ENCODE peak calls at places on chromosomes 2 and 18, in eight cellular contexts. One of them, this sample, is unnamed. For H3K27me3, the result is how much of the 10 kb centered on the place peaks cover.

GRCh38 chr2:67790622-67791021 is 272.2 kb downstream of the C1D start:
- DNase-seq in mesenchymal stem cell: peak
- DNase-seq in small intestine: no peak
- DNase-seq in ovary: no peak
- DNase-seq in upper lobe of right lung: no peak
- DNase-seq in MM.1S: no peak
- DNase-seq in colonic mucosa: no peak
- DNase-seq in H1: no peak
- DNase-seq in this sample: no peak

GRCh38 chr2:238157506-238158017 is 1.2 kb upstream of the ERFE start:
- DNase-seq in ovary: no peak
- DNase-seq in MM.1S: no peak
- DNase-seq in upper lobe of right lung: peak
- DNase-seq in colonic mucosa: no peak
- DNase-seq in small intestine: no peak
- DNase-seq in mesenchymal stem cell: no peak
- DNase-seq in H1: no peak
- DNase-seq in this sample: no peak

GRCh38 chr2:97951155-97951670 is 44.5 kb downstream of the TMEM131 start:
- DNase-seq in H1: no peak
- DNase-seq in upper lobe of right lung: no peak
- DNase-seq in ovary: no peak
- DNase-seq in MM.1S: no peak
- DNase-seq in colonic mucosa: no peak
- DNase-seq in mesenchymal stem cell: peak
- DNase-seq in small intestine: no peak
- DNase-seq in this sample: peak

GRCh38 chr2:216882876-216883275 is 23.0 kb upstream of the TNP1 start:
- DNase-seq in H1: no peak
- DNase-seq in colonic mucosa: no peak
- DNase-seq in ovary: no peak
- DNase-seq in upper lobe of right lung: no peak
- DNase-seq in MM.1S: no peak
- DNase-seq in mesenchymal stem cell: no peak
- DNase-seq in small intestine: no peak
- DNase-seq in this sample: no peak

GRCh38 chr18:54802178-54802577 is 26.1 kb upstream of the RAB27B start:
- DNase-seq in MM.1S: no peak
- DNase-seq in colonic mucosa: no peak
- DNase-seq in upper lobe of right lung: no peak
- DNase-seq in H1: no peak
- DNase-seq in small intestine: no peak
- DNase-seq in mesenchymal stem cell: no peak
- DNase-seq in ovary: no peak
- DNase-seq in this sample: no peak

GRCh38 chr2:66495788-66496640 is 61.1 kb downstream of the MEIS1 start:
- DNase-seq in upper lobe of right lung: no peak
- DNase-seq in ovary: peak
- DNase-seq in small intestine: no peak
- DNase-seq in mesenchymal stem cell: peak
- DNase-seq in MM.1S: no peak
- DNase-seq in colonic mucosa: peak
- DNase-seq in H1: no peak
- DNase-seq in this sample: peak

GRCh38 chr2:230627806-230628724 is 84.6 kb upstream of the CAB39 start:
- DNase-seq in H1: no peak
- DNase-seq in colonic mucosa: no peak
- DNase-seq in MM.1S: no peak
- DNase-seq in small intestine: peak
- DNase-seq in mesenchymal stem cell: no peak
- DNase-seq in upper lobe of right lung: no peak
- DNase-seq in ovary: peak
- DNase-seq in this sample: peak

GRCh38 chr2:181459646-181460045 is 2.5 kb downstream of the ITGA4 start:
- DNase-seq in small intestine: no peak
- DNase-seq in colonic mucosa: no peak
- DNase-seq in ovary: no peak
- DNase-seq in MM.1S: no peak
- DNase-seq in mesenchymal stem cell: peak
- DNase-seq in upper lobe of right lung: no peak
- DNase-seq in H1: no peak
- DNase-seq in this sample: peak

GRCh38 chr2:71933467-71934319 is 214.0 kb downstream of the CYP26B1 start:
- DNase-seq in mesenchymal stem cell: no peak
- DNase-seq in upper lobe of right lung: peak
- DNase-seq in ovary: no peak
- DNase-seq in H1: peak
- DNase-seq in small intestine: peak
- DNase-seq in MM.1S: no peak
- DNase-seq in colonic mucosa: peak
- DNase-seq in this sample: peak

GRCh38 chr2:183614797-183615429 is 490.7 kb downstream of the NUP35 start:
- DNase-seq in upper lobe of right lung: no peak
- DNase-seq in H1: no peak
- DNase-seq in colonic mucosa: no peak
- DNase-seq in ovary: no peak
- DNase-seq in small intestine: no peak
- DNase-seq in mesenchymal stem cell: no peak
- DNase-seq in MM.1S: no peak
- DNase-seq in this sample: peak

GRCh38 chr2:6913415-6914157 is 3.6 kb upstream of the RNF144A start:
- DNase-seq in upper lobe of right lung: no peak
- DNase-seq in ovary: no peak
- DNase-seq in H1: no peak
- DNase-seq in colonic mucosa: no peak
- DNase-seq in MM.1S: no peak
- DNase-seq in mesenchymal stem cell: no peak
- DNase-seq in small intestine: no peak
- DNase-seq in this sample: no peak

DNA sequence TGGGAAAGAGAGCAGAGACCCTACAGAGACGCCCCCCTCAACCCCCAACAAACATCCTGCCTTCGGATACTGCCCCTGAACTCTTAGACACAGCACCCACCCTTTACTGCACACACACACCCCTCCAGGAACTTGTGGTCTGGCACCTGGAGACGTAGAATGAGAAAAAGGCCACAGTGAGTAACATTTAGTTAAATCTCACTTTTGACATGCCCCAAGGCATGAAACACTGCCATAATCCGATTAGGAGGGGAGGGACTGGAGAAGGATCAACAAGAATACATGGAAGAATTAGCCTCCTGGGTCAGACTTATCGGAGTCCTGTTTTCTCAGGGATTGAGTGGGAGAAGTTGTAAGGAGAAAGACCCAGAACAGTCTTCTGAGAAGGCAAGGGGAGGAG is 4.1 kb downstream of the CDK5R2 start:
- DNase-seq in colonic mucosa: no peak
- DNase-seq in mesenchymal stem cell: no peak
- DNase-seq in H1: no peak
- DNase-seq in upper lobe of right lung: no peak
- DNase-seq in ovary: no peak
- DNase-seq in MM.1S: no peak
- DNase-seq in small intestine: no peak
- DNase-seq in this sample: no peak
- H3K27me3 ChIP-seq in colonic mucosa: half or more
- H3K27me3 ChIP-seq in mesenchymal stem cell: half or more
- H3K27me3 ChIP-seq in H1: under half
- H3K27me3 ChIP-seq in upper lobe of right lung: half or more
- H3K27me3 ChIP-seq in ovary: under half
- H3K27me3 ChIP-seq in MM.1S: half or more
- H3K27me3 ChIP-seq in small intestine: under half
- H3K27me3 ChIP-seq in this sample: half or more

GRCh38 chr2:194917519-194917918 is 739.5 kb upstream of the SLC39A10 start:
- DNase-seq in H1: no peak
- DNase-seq in MM.1S: no peak
- DNase-seq in small intestine: no peak
- DNase-seq in upper lobe of right lung: no peak
- DNase-seq in colonic mucosa: no peak
- DNase-seq in ovary: no peak
- DNase-seq in mesenchymal stem cell: no peak
- DNase-seq in this sample: no peak

GRCh38 chr2:194915485-194915884 is 741.5 kb upstream of the SLC39A10 start:
- DNase-seq in H1: no peak
- DNase-seq in small intestine: no peak
- DNase-seq in MM.1S: no peak
- DNase-seq in upper lobe of right lung: no peak
- DNase-seq in colonic mucosa: no peak
- DNase-seq in mesenchymal stem cell: no peak
- DNase-seq in ovary: no peak
- DNase-seq in this sample: no peak
- H3K4me3 ChIP-seq in H1: no peak
- H3K4me3 ChIP-seq in small intestine: no peak
- H3K4me3 ChIP-seq in MM.1S: no peak
- H3K4me3 ChIP-seq in upper lobe of right lung: no peak
- H3K4me3 ChIP-seq in colonic mucosa: no peak
- H3K4me3 ChIP-seq in mesenchymal stem cell: no peak
- H3K4me3 ChIP-seq in ovary: no peak
- H3K4me3 ChIP-seq in this sample: no peak

GRCh38 chr18:36578871-36579270 is 249.9 kb downstream of the TPGS2 start:
- DNase-seq in MM.1S: no peak
- DNase-seq in small intestine: no peak
- DNase-seq in upper lobe of right lung: no peak
- DNase-seq in colonic mucosa: no peak
- DNase-seq in ovary: no peak
- DNase-seq in H1: no peak
- DNase-seq in mesenchymal stem cell: peak
- DNase-seq in this sample: no peak

GRCh38 chr18:36579311-36579710 is 249.5 kb downstream of the TPGS2 start:
- DNase-seq in upper lobe of right lung: no peak
- DNase-seq in small intestine: no peak
- DNase-seq in mesenchymal stem cell: no peak
- DNase-seq in ovary: no peak
- DNase-seq in colonic mucosa: no peak
- DNase-seq in MM.1S: no peak
- DNase-seq in H1: no peak
- DNase-seq in this sample: no peak

GRCh38 chr18:36572135-36572856 is 256.5 kb downstream of the TPGS2 start:
- DNase-seq in small intestine: peak
- DNase-seq in colonic mucosa: peak
- DNase-seq in ovary: peak
- DNase-seq in MM.1S: peak
- DNase-seq in upper lobe of right lung: no peak
- DNase-seq in mesenchymal stem cell: peak
- DNase-seq in H1: no peak
- DNase-seq in this sample: peak

GRCh38 chr18:36580266-36580665 is 248.5 kb downstream of the TPGS2 start:
- DNase-seq in mesenchymal stem cell: peak
- DNase-seq in small intestine: no peak
- DNase-seq in ovary: peak
- DNase-seq in MM.1S: no peak
- DNase-seq in colonic mucosa: no peak
- DNase-seq in upper lobe of right lung: no peak
- DNase-seq in H1: no peak
- DNase-seq in this sample: peak

DNA sequence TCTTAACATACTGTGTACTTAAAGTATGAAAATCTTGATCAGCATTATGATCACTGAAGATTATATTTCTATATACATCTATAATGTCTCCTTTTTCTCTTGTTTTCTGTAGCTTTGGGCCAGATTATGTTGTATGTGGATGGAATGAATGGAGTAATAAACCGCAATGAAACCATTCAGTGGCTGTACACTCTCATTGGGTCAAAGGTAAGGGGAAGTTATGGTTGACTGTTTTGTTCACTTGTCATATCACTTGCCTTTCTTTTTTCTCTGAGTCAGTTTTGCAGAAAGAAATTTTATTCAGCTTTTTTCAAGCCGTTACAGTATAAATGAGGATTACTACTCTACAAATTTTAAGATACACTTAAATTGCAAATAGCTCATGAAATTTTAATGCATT is 252.5 kb downstream of the TPGS2 start:
- DNase-seq in small intestine: peak
- DNase-seq in colonic mucosa: no peak
- DNase-seq in mesenchymal stem cell: no peak
- DNase-seq in upper lobe of right lung: no peak
- DNase-seq in ovary: no peak
- DNase-seq in MM.1S: no peak
- DNase-seq in H1: no peak
- DNase-seq in this sample: no peak
- H3K27me3 ChIP-seq in small intestine: under half
- H3K27me3 ChIP-seq in colonic mucosa: under half
- H3K27me3 ChIP-seq in mesenchymal stem cell: under half
- H3K27me3 ChIP-seq in upper lobe of right lung: under half
- H3K27me3 ChIP-seq in ovary: under half
- H3K27me3 ChIP-seq in MM.1S: under half
- H3K27me3 ChIP-seq in H1: under half
- H3K27me3 ChIP-seq in this sample: under half

GRCh38 chr2:43460611-43461396 is 135.0 kb downstream of the THADA start:
- DNase-seq in MM.1S: no peak
- DNase-seq in mesenchymal stem cell: peak
- DNase-seq in small intestine: no peak
- DNase-seq in colonic mucosa: no peak
- DNase-seq in ovary: no peak
- DNase-seq in H1: no peak
- DNase-seq in upper lobe of right lung: no peak
- DNase-seq in this sample: no peak

GRCh38 chr2:43465234-43465633 is 130.6 kb downstream of the THADA start:
- DNase-seq in mesenchymal stem cell: no peak
- DNase-seq in colonic mucosa: no peak
- DNase-seq in H1: no peak
- DNase-seq in ovary: no peak
- DNase-seq in MM.1S: no peak
- DNase-seq in upper lobe of right lung: no peak
- DNase-seq in small intestine: no peak
- DNase-seq in this sample: no peak

GRCh38 chr2:43461461-43462073 is 134.3 kb downstream of the THADA start:
- DNase-seq in MM.1S: peak
- DNase-seq in upper lobe of right lung: no peak
- DNase-seq in ovary: no peak
- DNase-seq in mesenchymal stem cell: no peak
- DNase-seq in colonic mucosa: no peak
- DNase-seq in H1: no peak
- DNase-seq in small intestine: no peak
- DNase-seq in this sample: no peak

GRCh38 chr2:43464546-43464945 is 131.3 kb downstream of the THADA start:
- DNase-seq in ovary: peak
- DNase-seq in MM.1S: no peak
- DNase-seq in mesenchymal stem cell: peak
- DNase-seq in upper lobe of right lung: no peak
- DNase-seq in small intestine: no peak
- DNase-seq in H1: no peak
- DNase-seq in colonic mucosa: no peak
- DNase-seq in this sample: peak

DNA sequence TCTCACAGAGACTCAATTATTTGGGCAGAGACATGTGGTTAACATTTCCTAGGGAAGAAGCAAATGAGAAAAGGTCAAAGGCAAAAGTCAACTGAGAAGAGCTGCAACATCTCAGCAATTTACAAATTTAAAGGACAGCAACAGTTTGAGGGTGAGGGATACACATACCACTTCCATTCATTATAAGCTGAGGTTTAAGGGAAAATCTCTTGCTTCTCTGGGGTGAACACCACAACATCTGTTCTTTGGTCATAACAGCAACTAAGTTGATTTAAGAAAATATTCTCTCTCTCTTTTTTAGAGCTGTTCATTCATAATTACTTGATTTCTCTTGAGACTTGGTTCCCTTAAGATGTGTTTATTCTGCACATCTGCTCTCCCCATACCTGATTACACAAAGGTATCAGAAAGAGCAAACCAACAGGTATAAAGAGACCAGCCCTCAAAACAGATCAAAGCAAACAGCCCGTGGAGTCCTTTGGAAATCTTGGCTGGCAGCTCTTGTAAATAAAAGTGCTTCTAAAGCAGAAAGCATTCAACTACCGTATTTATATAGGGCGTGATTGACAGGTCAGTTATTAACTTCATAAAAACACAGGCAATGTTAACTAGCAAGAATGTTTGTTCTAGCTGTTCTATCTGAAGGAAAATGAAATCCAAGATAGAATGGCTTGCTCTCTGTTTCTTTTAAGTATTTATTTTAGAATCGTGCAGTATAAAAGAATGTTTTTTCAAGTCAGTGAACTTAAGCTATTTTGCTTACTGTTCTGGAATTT is 132.8 kb downstream of the THADA start:
- DNase-seq in MM.1S: no peak
- DNase-seq in mesenchymal stem cell: no peak
- DNase-seq in colonic mucosa: peak
- DNase-seq in H1: no peak
- DNase-seq in upper lobe of right lung: no peak
- DNase-seq in small intestine: peak
- DNase-seq in ovary: no peak
- DNase-seq in this sample: no peak
- H3K4me3 ChIP-seq in MM.1S: no peak
- H3K4me3 ChIP-seq in mesenchymal stem cell: no peak
- H3K4me3 ChIP-seq in colonic mucosa: no peak
- H3K4me3 ChIP-seq in H1: no peak
- H3K4me3 ChIP-seq in upper lobe of right lung: no peak
- H3K4me3 ChIP-seq in small intestine: no peak
- H3K4me3 ChIP-seq in ovary: no peak
- H3K4me3 ChIP-seq in this sample: no peak